ENCODE peak calls at places on chromosomes 13 and 19, in five cellular contexts. X is fibroblast of gingiva, B is cardiac muscle cell, S is left kidney, N is left cardiac atrium. F is an unnamed sample.

GRCh38 chr19:54560881-54561385 is 12.7 kb upstream of the LILRA2 start:
- DNase-seq in S (no peak), N (no peak), B (no peak), X (no peak), F (no peak)

GRCh38 chr13:112128052-112128610 is 61.2 kb downstream of the SOX1 start:
- DNase-seq in N (no peak), B (no peak), S (no peak), X (no peak), F (no peak)

GRCh38 chr19:30001794-30002193 is 59.8 kb downstream of the URI1 start:
- DNase-seq in S (peak), X (no peak), B (peak), N (no peak), F (no peak)

GRCh38 chr13:25911020-25911419 is 140.8 kb downstream of the SHISA2 start:
- DNase-seq in B (no peak), X (no peak), S (no peak), N (no peak), F (no peak)

GRCh38 chr13:100542546-100543156 is 45.9 kb downstream of the GGACT start:
- DNase-seq in N (no peak), X (peak), S (peak), B (peak), F (peak)

GRCh38 chr13:23427342-23428182 is 5.9 kb downstream of the SACS start:
- DNase-seq in B (peak), X (peak), N (peak), S (peak), F (peak)

GRCh38 chr19:10432736-10433130 is 12.4 kb downstream of the PDE4A start:
- DNase-seq in S (no peak), B (no peak), X (no peak), N (no peak), F (no peak)

GRCh38 chr13:30049692-30050091 is 199.3 kb upstream of the UBL3 start:
- DNase-seq in N (peak), S (no peak), X (no peak), B (no peak), F (no peak)